ENCODE peak calls at places on chromosome 17, in four cellular contexts. A is A549, T is H1, C is K562. B is an unnamed sample.
A peak's percentile ranks its signal among the peaks of the same experiment; 100 is the strongest.

GRCh38 chr17:79609175-79609589 is 1.7 kb downstream of the RBFOX3 start:
- DNase-seq in C (no peak), A (no peak), T (no peak), B (no peak)

GRCh38 chr17:15409721-15410247 is 57.6 kb downstream of the CDRT4 start:
- DNase-seq in C (no peak), T (no peak), A (no peak), B (no peak)

GRCh38 chr17:32356378-32356743 is 6.4 kb downstream of the ZNF207 start:
- DNase-seq in A (no peak), T (no peak), C (no peak), B (no peak)

GRCh38 chr17:51258756-51259573 is 884 bp downstream of the MBTD1 start:
- DNase-seq in T (no peak), A (peak; percentile 23), C (peak; percentile 40), B (peak; percentile 34)

GRCh38 chr17:29574732-29575510 is 6.4 kb downstream of the TP53I13 start:
- DNase-seq in C (no peak), T (no peak), A (no peak), B (no peak)

GRCh38 chr17:17951524-17951923 is 20.7 kb downstream of the TOM1L2 start:
- DNase-seq in T (no peak), A (no peak), C (no peak), B (no peak)

GRCh38 chr17:47649972-47650524 is 329 bp downstream of the KPNB1 start:
- DNase-seq in A (no peak), C (no peak), T (no peak), B (no peak)

GRCh38 chr17:79922798-79923197 is 83.6 kb upstream of the CBX4 start:
- DNase-seq in C (no peak), T (no peak), A (no peak), B (no peak)

GRCh38 chr17:34242553-34242952 is 12.5 kb upstream of the CCL2 start:
- DNase-seq in T (no peak), C (no peak), A (no peak), B (no peak)

GRCh38 chr17:82175166-82175565 is 37.5 kb downstream of the CCDC57 start:
- DNase-seq in C (no peak), A (no peak), T (no peak), B (no peak)

GRCh38 chr17:82257473-82257872 is 16.0 kb downstream of the CSNK1D start:
- DNase-seq in C (no peak), A (peak; percentile 74), T (no peak), B (peak; percentile 40)

GRCh38 chr17:74427048-74427762 is 4.7 kb upstream of the GPRC5C start:
- DNase-seq in A (no peak), C (no peak), T (no peak), B (no peak)

GRCh38 chr17:29115906-29116651 is 64.1 kb downstream of the MYO18A start:
- DNase-seq in C (peak; percentile 57), A (peak; percentile 78), T (peak; percentile 79), B (peak; percentile 35)

GRCh38 chr17:50149425-50150353 is 788 bp downstream of the PPP1R9B start:
- DNase-seq in A (peak; percentile 76), T (no peak), C (peak; percentile 67), B (peak; percentile 59)

GRCh38 chr17:40099627-40100418 is 566 bp downstream of the NR1D1 start:
- DNase-seq in C (no peak), A (no peak), T (no peak), B (peak; percentile 31)

GRCh38 chr17:50589112-50589712 is 28.7 kb downstream of the CACNA1G start:
- DNase-seq in A (no peak), C (no peak), T (no peak), B (no peak)

GRCh38 chr17:49681336-49681735 is 3.4 kb upstream of the SPOP start:
- DNase-seq in C (no peak), T (no peak), A (no peak), B (no peak)

GRCh38 chr17:48612854-48613691 is 2.0 kb downstream of the HOXB8 start:
- DNase-seq in A (peak; percentile 79), C (no peak), T (no peak), B (peak; percentile 67)

GRCh38 chr17:55411463-55411855 is 10.2 kb downstream of the MMD start:
- DNase-seq in C (no peak), T (no peak), A (no peak), B (no peak)

GRCh38 chr17:29376667-29377268 is 13.4 kb upstream of the TAOK1 start:
- DNase-seq in C (no peak), A (peak; percentile 55), T (no peak), B (no peak)

GRCh38 chr17:55446581-55447205 is 25.1 kb upstream of the MMD start:
- DNase-seq in A (peak; percentile 88), T (no peak), C (no peak), B (no peak)

GRCh38 chr17:70655179-70655578 is 485.8 kb downstream of the KCNJ2 start:
- DNase-seq in T (no peak), C (no peak), A (no peak), B (no peak)

GRCh38 chr17:41869426-41869825 is 4.2 kb upstream of the KLHL11 start:
- DNase-seq in T (no peak), C (no peak), A (no peak), B (no peak)

GRCh38 chr17:1998426-1998784 is 26.7 kb downstream of the RTN4RL1 start:
- DNase-seq in A (no peak), C (no peak), T (no peak), B (no peak)

GRCh38 chr17:65131946-65132345 is 5.2 kb upstream of the RGS9 start:
- DNase-seq in A (peak; percentile 58), C (no peak), T (no peak), B (no peak)

GRCh38 chr17:79294459-79295071 is 219.9 kb downstream of the ENGASE start:
- DNase-seq in A (peak; percentile 49), T (peak; percentile 95), C (peak; percentile 71), B (peak; percentile 56)

GRCh38 chr17:78258323-78259229 is 27.1 kb downstream of the TMEM235 start:
- DNase-seq in C (peak; percentile 89), A (no peak), T (no peak), B (peak; percentile 72)

GRCh38 chr17:75535119-75535537 is 9.6 kb downstream of the LLGL2 start:
- DNase-seq in T (no peak), A (no peak), C (no peak), B (no peak)

DNA sequence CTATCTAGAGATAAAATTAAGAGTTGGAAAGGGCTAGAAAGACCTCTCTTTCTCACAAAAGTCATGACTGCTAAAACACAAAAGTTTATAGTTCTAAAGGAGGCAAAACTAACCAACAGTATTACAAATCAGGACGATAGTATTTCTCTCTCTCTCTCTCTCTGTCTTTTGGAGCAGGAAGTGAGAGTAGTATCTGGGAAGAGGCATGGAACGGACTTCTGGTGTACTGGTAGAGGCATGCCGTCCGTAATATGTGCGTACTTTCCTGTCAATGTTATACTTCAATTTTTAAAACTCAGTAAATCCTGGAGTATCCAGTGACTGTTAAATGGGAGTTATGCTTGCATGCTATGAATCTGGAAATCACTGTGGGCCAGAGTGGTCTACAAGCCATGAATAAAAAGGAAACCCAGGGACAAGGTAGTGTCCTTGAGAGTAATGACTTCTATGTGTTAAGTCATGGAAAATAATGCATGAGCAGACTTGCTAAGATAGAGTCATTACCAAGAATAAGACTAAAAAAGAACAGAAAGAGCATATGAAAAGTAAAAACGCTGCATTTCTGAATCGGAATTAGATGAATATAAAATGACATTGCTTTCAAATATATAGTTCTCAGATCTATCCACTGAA is 49.8 kb upstream of the ANKFY1 start:
- DNase-seq in C (no peak), A (no peak), T (no peak), B (no peak)
- H3K4me3 ChIP-seq in C (no peak overlapping the region), A (no peak overlapping the region), T (no peak overlapping the region), B (no peak overlapping the region)

GRCh38 chr17:12519956-12520594 is 145.6 kb upstream of the MYOCD start:
- DNase-seq in A (peak; percentile 25), T (no peak), C (no peak), B (no peak)
- TF ChIP-seq JUN in A (no peak), T (no peak), C (no peak), B (no peak)

GRCh38 chr17:8119575-8120519 is 1.5 kb upstream of the ALOXE3 start:
- DNase-seq in A (peak; percentile 98), C (peak; percentile 61), T (peak; percentile 98), B (peak; percentile 96)
- H3K4me3 ChIP-seq in A (peak overlapping the region; percentile 56), C (peak overlapping the region; percentile 65), T (peak overlapping the region; percentile 81), B (peak overlapping the region; percentile 88)

GRCh38 chr17:12574525-12574924 is 91.2 kb upstream of the MYOCD start:
- DNase-seq in A (no peak), T (no peak), C (no peak), B (no peak)

GRCh38 chr17:12567077-12568053 is 98.3 kb upstream of the MYOCD start:
- DNase-seq in C (no peak), T (no peak), A (no peak), B (no peak)

GRCh38 chr17:12568358-12569251 is 97.1 kb upstream of the MYOCD start:
- DNase-seq in T (no peak), A (no peak), C (no peak), B (no peak)

GRCh38 chr17:12575641-12576040 is 90.0 kb upstream of the MYOCD start:
- DNase-seq in A (no peak), C (no peak), T (no peak), B (no peak)

DNA sequence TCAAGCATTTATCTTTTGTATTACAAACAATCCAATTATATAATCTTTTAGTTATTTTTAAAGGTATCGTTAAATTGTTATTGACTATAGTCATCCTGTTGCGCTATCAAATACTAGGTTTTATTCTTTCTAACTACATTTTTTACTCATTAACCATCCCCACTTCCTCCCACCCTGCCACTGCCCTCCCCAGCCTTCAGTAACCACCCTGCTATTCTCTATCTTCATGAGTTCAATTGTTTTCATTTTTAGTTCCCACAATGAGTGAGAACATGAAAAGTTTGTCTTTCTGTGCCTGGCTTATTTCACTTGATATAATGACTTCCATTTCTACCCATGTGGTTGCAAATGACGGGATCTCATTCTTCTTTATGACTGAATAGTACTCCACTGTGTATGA is 94.1 kb upstream of the MYOCD start:
- DNase-seq in C (no peak), T (no peak), A (no peak), B (no peak)
- TF ChIP-seq JUN in C (no peak), T (no peak), A (no peak), B (no peak)

B was measured in endothelial cell of umbilical vein.